ENCODE peak calls at places on chromosomes 2 and 18, in nine cellular contexts. D is SK-N-SH, J is fibroblast of mammary gland, B is sigmoid colon, Q is astrocyte, O is lower lobe of right lung, U is cardiac fibroblast, X is choroid plexus epithelial cell, E is breast epithelium. C is an unnamed sample.

GRCh38 chr2:198347349-198347748 is 543.0 kb downstream of the PLCL1 start:
- DNase-seq in D (no peak), J (no peak), B (no peak), Q (peak; percentile 4), O (no peak), U (no peak), X (peak; percentile 1), E (no peak), C (no peak)

GRCh38 chr2:236715511-236715961 is 145.9 kb downstream of the ACKR3 start:
- DNase-seq in D (no peak), J (no peak), B (no peak), Q (peak; percentile 28), O (no peak), U (peak; percentile 26), X (no peak), E (no peak), C (peak; percentile 9)

GRCh38 chr2:98869272-98869641 is 66.8 kb downstream of the CRACDL start:
- DNase-seq in D (no peak), J (no peak), B (no peak), Q (no peak), O (peak; percentile 92), U (no peak), X (no peak), E (peak; percentile 88), C (no peak)

GRCh38 chr18:80034852-80035406 is 695 bp downstream of the RBFA start:
- DNase-seq in D (no peak), J (peak; percentile 9), B (no peak), Q (no peak), O (no peak), U (peak; percentile 12), X (peak; percentile 15), E (no peak), C (no peak)

GRCh38 chr2:169819106-169819505 is 5.6 kb downstream of the METTL5 start:
- DNase-seq in D (no peak), J (peak; percentile 77), B (no peak), Q (no peak), O (no peak), U (peak; percentile 60), X (peak; percentile 16), E (no peak), C (peak; percentile 38)

GRCh38 chr2:73718421-73718820 is 18.7 kb downstream of the TPRKB start:
- DNase-seq in D (no peak), J (no peak), B (no peak), Q (no peak), O (no peak), U (no peak), X (no peak), E (no peak), C (no peak)

GRCh38 chr2:241991236-241991635 is 121.7 kb downstream of the RTP5 start:
- DNase-seq in D (no peak), J (no peak), B (no peak), Q (no peak), O (no peak), U (no peak), X (no peak), E (no peak), C (no peak)

GRCh38 chr18:80137137-80137536 is 28.1 kb downstream of the ADNP2 start:
- DNase-seq in D (no peak), J (no peak), B (no peak), Q (no peak), O (no peak), U (no peak), X (no peak), E (no peak), C (no peak)

GRCh38 chr2:74719066-74719465 is 65.0 kb downstream of the SEMA4F start:
- DNase-seq in D (no peak), J (no peak), B (no peak), Q (no peak), O (no peak), U (no peak), X (no peak), E (no peak), C (no peak)

GRCh38 chr2:239372835-239373234 is 28.0 kb downstream of the HDAC4 start:
- DNase-seq in D (no peak), J (no peak), B (peak; percentile 37), Q (no peak), O (peak; percentile 23), U (no peak), X (no peak), E (no peak), C (no peak)

GRCh38 chr2:63841254-63842022 is at the start of gene UGP2:
- DNase-seq in D (peak; percentile 83), J (peak; percentile 95), B (peak; percentile 96), Q (peak; percentile 91), O (peak; percentile 94), U (peak; percentile 98), X (peak; percentile 97), E (peak; percentile 81), C (peak; percentile 98)
- TF ChIP-seq CTCF in D (peak; percentile 37), J (peak; percentile 19), B (no peak), Q (no peak), O (peak; percentile 39), U (no peak), X (peak; percentile 38), E (no peak), C (peak; percentile 33)

GRCh38 chr2:150863691-150864090 is 376.2 kb upstream of the RND3 start:
- DNase-seq in D (no peak), J (no peak), B (no peak), Q (no peak), O (no peak), U (no peak), X (no peak), E (no peak), C (no peak)
- TF ChIP-seq CTCF in D (no peak), J (no peak), B (no peak), Q (no peak), O (no peak), U (no peak), X (no peak), E (no peak), C (no peak)

GRCh38 chr2:121136323-121136722 is 148.7 kb downstream of the TFCP2L1 start:
- DNase-seq in D (no peak), J (no peak), B (no peak), Q (no peak), O (no peak), U (no peak), X (no peak), E (no peak), C (no peak)
- TF ChIP-seq CTCF in D (no peak), J (no peak), B (no peak), Q (no peak), O (no peak), U (no peak), X (no peak), E (no peak), C (no peak)

GRCh38 chr2:20650880-20651730 is at the start of gene HS1BP3:
- DNase-seq in D (peak; percentile 100), J (peak; percentile 66), B (peak; percentile 92), Q (peak; percentile 38), O (peak; percentile 92), U (peak; percentile 83), X (peak; percentile 76), E (peak; percentile 81), C (peak; percentile 76)
- TF ChIP-seq CTCF in D (peak; percentile 66), J (no peak), B (peak; percentile 28), Q (peak; percentile 39), O (peak; percentile 92), U (peak; percentile 30), X (peak; percentile 53), E (peak; percentile 63), C (peak; percentile 65)

GRCh38 chr2:16774091-16774490 is 108.5 kb upstream of the CYRIA start:
- DNase-seq in D (no peak), J (peak; percentile 11), B (no peak), Q (peak; percentile 48), O (no peak), U (peak; percentile 8), X (peak; percentile 48), E (no peak), C (peak; percentile 32)
- TF ChIP-seq CTCF in D (no peak), J (no peak), B (no peak), Q (no peak), O (no peak), U (no peak), X (no peak), E (no peak), C (no peak)

DNA sequence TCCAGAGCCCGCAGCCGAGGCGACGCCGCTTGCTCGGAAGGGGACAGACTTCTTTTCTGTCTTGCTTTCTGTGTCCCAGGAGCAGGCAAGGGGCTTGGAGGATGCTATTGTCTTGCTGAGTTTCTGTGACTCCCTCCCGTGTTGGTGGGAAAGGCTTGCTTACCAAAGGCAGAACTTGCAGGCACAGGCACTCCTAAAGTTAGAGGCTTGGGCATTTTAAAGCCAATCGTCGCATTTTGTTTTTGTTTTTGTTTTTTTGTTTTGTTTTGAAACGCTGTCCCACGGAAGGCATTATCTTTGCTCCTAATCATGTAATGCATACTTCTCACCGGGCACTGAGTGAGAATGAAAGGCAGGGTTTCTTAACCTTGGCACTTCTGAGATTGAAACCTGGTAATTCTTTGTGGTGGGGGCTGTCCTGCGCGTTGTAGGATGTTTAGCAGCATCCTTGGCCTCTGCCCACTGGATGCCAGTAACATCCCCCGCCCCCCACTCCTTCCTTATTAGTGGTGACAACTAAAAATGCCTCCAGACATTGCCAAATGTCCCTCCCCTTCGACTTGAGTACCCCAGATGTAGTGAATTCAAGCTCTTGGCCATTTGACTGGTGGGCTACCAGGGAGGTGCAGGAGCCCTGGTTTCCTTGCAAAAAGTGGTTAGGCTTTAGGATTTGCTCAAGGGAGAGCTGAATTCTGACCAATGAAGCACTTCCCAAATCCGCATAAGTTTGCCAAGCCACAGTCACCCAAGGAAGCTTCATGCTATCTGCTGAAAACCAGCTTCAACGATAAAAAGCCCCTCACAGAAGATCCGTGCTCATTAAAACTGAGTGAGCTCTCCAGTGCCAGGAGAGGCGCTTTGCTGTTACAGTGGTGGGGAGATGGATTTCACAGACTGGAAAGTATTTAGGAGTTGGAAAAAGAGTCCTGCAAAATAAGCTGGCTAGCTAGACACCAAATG is 1.1 kb downstream of the ANTXR1 start:
- DNase-seq in D (peak; percentile 47), J (peak; percentile 37), B (no peak), Q (peak; percentile 48), O (no peak), U (peak; percentile 79), X (peak; percentile 64), E (no peak), C (peak; percentile 62)
- TF ChIP-seq CTCF in D (peak; percentile 24), J (peak; percentile 18), B (peak; percentile 17), Q (peak; percentile 16), O (no peak), U (peak; percentile 10), X (peak; percentile 36), E (no peak), C (peak; percentile 15)